ENCODE peak calls at places on chromosomes 3 and 15, in six cellular contexts. P is dermis blood vessel endothelial cell; I is AG08396; R is activated CD8-positive, alpha-beta memory T cell treated with anti-CD3 and anti-CD28 coated beads, Interleukin-2, amount 50 U/mL, for 4 hours; J is midbrain; K is hepatic stellate cell. Q is an unnamed sample.

GRCh38 chr3:42387802-42388651 is 22.4 kb downstream of the LYZL4 start:
- DNase-seq in K (no peak), I (no peak), J (no peak), R (peak), P (peak), Q (no peak)

GRCh38 chr3:26625187-26625586 is 2.6 kb downstream of the LRRC3B start:
- DNase-seq in I (no peak), J (no peak), R (no peak), K (no peak), P (no peak), Q (no peak)

GRCh38 chr15:77160562-77161481 is 89.9 kb upstream of the TSPAN3 start:
- DNase-seq in P (peak), K (no peak), R (no peak), J (no peak), I (no peak), Q (no peak)

GRCh38 chr3:115977866-115978265 is 354.6 kb downstream of the GAP43 start:
- DNase-seq in K (no peak), J (no peak), P (no peak), R (no peak), I (no peak), Q (no peak)

GRCh38 chr3:157042226-157042625 is 117.7 kb downstream of the CCNL1 start:
- DNase-seq in J (no peak), R (no peak), I (no peak), P (no peak), K (no peak), Q (no peak)

GRCh38 chr3:525415-525814 is 328.9 kb downstream of the CHL1 start:
- DNase-seq in K (no peak), J (no peak), I (no peak), R (no peak), P (no peak), Q (no peak)

GRCh38 chr3:28933337-28933736 is 347.5 kb upstream of the RBMS3 start:
- DNase-seq in R (no peak), J (no peak), P (no peak), K (no peak), I (no peak), Q (no peak)

GRCh38 chr3:194283218-194284006 is 67.7 kb downstream of the CPN2 start:
- DNase-seq in P (no peak), J (no peak), K (no peak), R (no peak), I (no peak), Q (no peak)

GRCh38 chr3:13850161-13850945 is 29.5 kb downstream of the WNT7A start:
- DNase-seq in P (no peak), J (no peak), I (peak), K (peak), R (no peak), Q (no peak)

GRCh38 chr3:13296662-13297061 is 123.5 kb downstream of the NUP210 start:
- DNase-seq in P (peak), I (no peak), J (no peak), K (no peak), R (no peak), Q (no peak)

GRCh38 chr15:63371297-63371918 is 10.2 kb downstream of the CA12 start:
- DNase-seq in J (no peak), R (no peak), K (no peak), I (no peak), P (no peak), Q (no peak)

GRCh38 chr3:10532939-10533730 is 27.7 kb upstream of the ATP2B2 start:
- DNase-seq in I (no peak), P (no peak), J (no peak), R (no peak), K (no peak), Q (no peak)

GRCh38 chr15:97995881-97996603 is 35.5 kb downstream of the ARRDC4 start:
- DNase-seq in J (no peak), I (no peak), K (no peak), P (no peak), R (no peak), Q (no peak)

GRCh38 chr3:98778383-98778782 is 15.2 kb downstream of the ST3GAL6 start:
- DNase-seq in K (no peak), I (no peak), P (no peak), R (no peak), J (no peak), Q (no peak)

GRCh38 chr3:132432639-132433038 is 15.3 kb downstream of the DNAJC13 start:
- DNase-seq in K (peak), J (no peak), I (peak), R (no peak), P (peak), Q (peak)

GRCh38 chr3:62188547-62189375 is 184.6 kb downstream of the FEZF2 start:
- DNase-seq in J (peak), K (peak), I (peak), P (peak), R (peak), Q (peak)

GRCh38 chr15:42411884-42412283 is 52.6 kb downstream of the CAPN3 start:
- DNase-seq in R (no peak), K (no peak), I (no peak), P (no peak), J (no peak), Q (no peak)

GRCh38 chr3:14142567-14143270 is 17.9 kb downstream of the TMEM43 start:
- DNase-seq in P (no peak), K (no peak), I (no peak), J (no peak), R (peak), Q (no peak)

GRCh38 chr3:182238141-182238540 is 526.4 kb downstream of the SOX2 start:
- DNase-seq in K (no peak), J (peak), P (no peak), R (no peak), I (no peak), Q (no peak)

GRCh38 chr3:112656045-112656444 is 15.1 kb upstream of the CCDC80 start:
- DNase-seq in I (no peak), K (no peak), P (no peak), J (no peak), R (no peak), Q (no peak)

GRCh38 chr3:46663611-46664135 is 29.8 kb downstream of the ALS2CL start:
- DNase-seq in I (peak), P (peak), J (no peak), K (peak), R (peak), Q (no peak)

GRCh38 chr3:99418209-99418635 is 220.2 kb upstream of the COL8A1 start:
- DNase-seq in J (no peak), K (no peak), P (peak), I (no peak), R (no peak), Q (no peak)

GRCh38 chr3:181417748-181418147 is 294.0 kb upstream of the SOX2 start:
- DNase-seq in R (no peak), K (no peak), P (no peak), I (no peak), J (peak), Q (peak)

GRCh38 chr3:113499081-113499480 is 15.9 kb downstream of the SPICE1 start:
- DNase-seq in I (no peak), R (no peak), J (no peak), P (no peak), K (no peak), Q (no peak)